ENCODE peak calls at places on chromosome 16, in five cellular contexts. One of them, this sample, is unnamed.

GRCh38 chr16:86931410-86931941 is 353.1 kb downstream of the FOXL1 start:
- DNase-seq in mammary epithelial cell: peak
- DNase-seq in uterus: peak
- DNase-seq in RWPE1: peak
- DNase-seq in CD4-positive, alpha-beta memory T cell: no peak
- DNase-seq in this sample: no peak

GRCh38 chr16:80684136-80684765 is 120.1 kb downstream of the CDYL2 start:
- DNase-seq in RWPE1: no peak
- DNase-seq in uterus: no peak
- DNase-seq in mammary epithelial cell: no peak
- DNase-seq in CD4-positive, alpha-beta memory T cell: no peak
- DNase-seq in this sample: no peak

GRCh38 chr16:47972246-47972985 is 183.4 kb downstream of the ABCC12 start:
- DNase-seq in RWPE1: no peak
- DNase-seq in uterus: no peak
- DNase-seq in mammary epithelial cell: no peak
- DNase-seq in CD4-positive, alpha-beta memory T cell: no peak
- DNase-seq in this sample: no peak

GRCh38 chr16:79874391-79874790 is 273.9 kb upstream of the MAF start:
- DNase-seq in RWPE1: no peak
- DNase-seq in CD4-positive, alpha-beta memory T cell: no peak
- DNase-seq in mammary epithelial cell: peak
- DNase-seq in uterus: no peak
- DNase-seq in this sample: no peak

GRCh38 chr16:27320261-27321012 is 6.7 kb downstream of the IL4R start:
- DNase-seq in RWPE1: no peak
- DNase-seq in CD4-positive, alpha-beta memory T cell: no peak
- DNase-seq in mammary epithelial cell: no peak
- DNase-seq in uterus: peak
- DNase-seq in this sample: no peak

GRCh38 chr16:62755938-62756337 is 719.7 kb upstream of the CDH8 start:
- DNase-seq in uterus: no peak
- DNase-seq in mammary epithelial cell: no peak
- DNase-seq in RWPE1: no peak
- DNase-seq in CD4-positive, alpha-beta memory T cell: no peak
- DNase-seq in this sample: no peak

GRCh38 chr16:8867483-8868271 is 1.1 kb downstream of the CARHSP1 start:
- DNase-seq in CD4-positive, alpha-beta memory T cell: peak
- DNase-seq in uterus: peak
- DNase-seq in RWPE1: no peak
- DNase-seq in mammary epithelial cell: no peak
- DNase-seq in this sample: no peak

GRCh38 chr16:28289106-28289505 is 3.2 kb upstream of the SBK1 start:
- DNase-seq in uterus: no peak
- DNase-seq in mammary epithelial cell: no peak
- DNase-seq in RWPE1: no peak
- DNase-seq in CD4-positive, alpha-beta memory T cell: no peak
- DNase-seq in this sample: no peak

GRCh38 chr16:85157813-85158701 is 45.8 kb upstream of the CIBAR2 start:
- DNase-seq in RWPE1: no peak
- DNase-seq in uterus: no peak
- DNase-seq in CD4-positive, alpha-beta memory T cell: peak
- DNase-seq in mammary epithelial cell: no peak
- DNase-seq in this sample: no peak

GRCh38 chr16:47774661-47775060 is 313.5 kb downstream of the PHKB start:
- DNase-seq in uterus: no peak
- DNase-seq in CD4-positive, alpha-beta memory T cell: no peak
- DNase-seq in mammary epithelial cell: peak
- DNase-seq in RWPE1: no peak
- DNase-seq in this sample: no peak

GRCh38 chr16:81397058-81397878 is 47.3 kb upstream of the CMIP start:
- DNase-seq in mammary epithelial cell: no peak
- DNase-seq in uterus: no peak
- DNase-seq in CD4-positive, alpha-beta memory T cell: no peak
- DNase-seq in RWPE1: no peak
- DNase-seq in this sample: no peak

GRCh38 chr16:25210758-25211157 is 6.0 kb upstream of the AQP8 start:
- DNase-seq in CD4-positive, alpha-beta memory T cell: no peak
- DNase-seq in uterus: no peak
- DNase-seq in RWPE1: no peak
- DNase-seq in mammary epithelial cell: peak
- DNase-seq in this sample: no peak

GRCh38 chr16:28130099-28131088 is 66.9 kb upstream of the GSG1L start:
- DNase-seq in RWPE1: no peak
- DNase-seq in uterus: no peak
- DNase-seq in mammary epithelial cell: no peak
- DNase-seq in CD4-positive, alpha-beta memory T cell: no peak
- DNase-seq in this sample: no peak

GRCh38 chr16:66480265-66481080 is 53.4 kb downstream of the BEAN1 start:
- DNase-seq in mammary epithelial cell: peak
- DNase-seq in CD4-positive, alpha-beta memory T cell: no peak
- DNase-seq in RWPE1: no peak
- DNase-seq in uterus: no peak
- DNase-seq in this sample: no peak

GRCh38 chr16:86345521-86345920 is 164.8 kb upstream of the FOXF1 start:
- DNase-seq in RWPE1: no peak
- DNase-seq in CD4-positive, alpha-beta memory T cell: no peak
- DNase-seq in uterus: no peak
- DNase-seq in mammary epithelial cell: no peak
- DNase-seq in this sample: no peak

GRCh38 chr16:14248791-14249190 is 177.7 kb downstream of the MRTFB start:
- DNase-seq in CD4-positive, alpha-beta memory T cell: no peak
- DNase-seq in mammary epithelial cell: no peak
- DNase-seq in RWPE1: no peak
- DNase-seq in uterus: no peak
- DNase-seq in this sample: no peak

GRCh38 chr16:55671974-55672280 is 16.1 kb downstream of the SLC6A2 start:
- DNase-seq in mammary epithelial cell: no peak
- DNase-seq in RWPE1: no peak
- DNase-seq in CD4-positive, alpha-beta memory T cell: no peak
- DNase-seq in uterus: no peak
- DNase-seq in this sample: no peak

GRCh38 chr16:86099326-86099725 is 200.4 kb downstream of the IRF8 start:
- DNase-seq in uterus: no peak
- DNase-seq in RWPE1: no peak
- DNase-seq in mammary epithelial cell: no peak
- DNase-seq in CD4-positive, alpha-beta memory T cell: no peak
- DNase-seq in this sample: no peak

GRCh38 chr16:55501549-55502322 is 7.1 kb upstream of the LPCAT2 start:
- DNase-seq in uterus: no peak
- DNase-seq in mammary epithelial cell: no peak
- DNase-seq in RWPE1: peak
- DNase-seq in CD4-positive, alpha-beta memory T cell: no peak
- DNase-seq in this sample: no peak

GRCh38 chr16:26317885-26318284 is 626.1 kb downstream of the HS3ST4 start:
- DNase-seq in uterus: no peak
- DNase-seq in RWPE1: no peak
- DNase-seq in mammary epithelial cell: no peak
- DNase-seq in CD4-positive, alpha-beta memory T cell: no peak
- DNase-seq in this sample: no peak

GRCh38 chr16:14117051-14117450 is 45.9 kb downstream of the MRTFB start:
- DNase-seq in CD4-positive, alpha-beta memory T cell: no peak
- DNase-seq in RWPE1: no peak
- DNase-seq in uterus: no peak
- DNase-seq in mammary epithelial cell: no peak
- DNase-seq in this sample: no peak

GRCh38 chr16:11252482-11252931 is 3.5 kb downstream of the SOCS1 start:
- DNase-seq in mammary epithelial cell: no peak
- DNase-seq in CD4-positive, alpha-beta memory T cell: no peak
- DNase-seq in uterus: no peak
- DNase-seq in RWPE1: no peak
- DNase-seq in this sample: no peak

GRCh38 chr16:72481419-72481818 is 309.5 kb upstream of the PMFBP1 start:
- DNase-seq in RWPE1: no peak
- DNase-seq in mammary epithelial cell: no peak
- DNase-seq in CD4-positive, alpha-beta memory T cell: no peak
- DNase-seq in uterus: no peak
- DNase-seq in this sample: no peak

GRCh38 chr16:51048544-51048943 is 102.5 kb downstream of the SALL1 start:
- DNase-seq in uterus: no peak
- DNase-seq in RWPE1: peak
- DNase-seq in mammary epithelial cell: peak
- DNase-seq in CD4-positive, alpha-beta memory T cell: no peak
- DNase-seq in this sample: no peak

GRCh38 chr16:28873543-28874201 is 4.6 kb upstream of the ATP2A1 start:
- DNase-seq in RWPE1: no peak
- DNase-seq in CD4-positive, alpha-beta memory T cell: peak
- DNase-seq in mammary epithelial cell: no peak
- DNase-seq in uterus: no peak
- DNase-seq in this sample: peak

GRCh38 chr16:85659805-85660511 is 28.8 kb downstream of the GINS2 start:
- DNase-seq in CD4-positive, alpha-beta memory T cell: peak
- DNase-seq in uterus: peak
- DNase-seq in mammary epithelial cell: peak
- DNase-seq in RWPE1: peak
- DNase-seq in this sample: peak

GRCh38 chr16:11094075-11094593 is 149.8 kb downstream of the CLEC16A start:
- DNase-seq in RWPE1: peak
- DNase-seq in uterus: no peak
- DNase-seq in CD4-positive, alpha-beta memory T cell: no peak
- DNase-seq in mammary epithelial cell: peak
- DNase-seq in this sample: no peak

GRCh38 chr16:53784312-53784711 is 80.4 kb downstream of the FTO start:
- DNase-seq in CD4-positive, alpha-beta memory T cell: no peak
- DNase-seq in RWPE1: peak
- DNase-seq in uterus: no peak
- DNase-seq in mammary epithelial cell: peak
- DNase-seq in this sample: no peak

GRCh38 chr16:73568769-73569168 is 520.8 kb upstream of the ZFHX3 start:
- DNase-seq in CD4-positive, alpha-beta memory T cell: no peak
- DNase-seq in RWPE1: no peak
- DNase-seq in uterus: no peak
- DNase-seq in mammary epithelial cell: no peak
- DNase-seq in this sample: no peak

GRCh38 chr16:4200000-4200780 is 41.7 kb downstream of the SRL start:
- DNase-seq in RWPE1: peak
- DNase-seq in mammary epithelial cell: peak
- DNase-seq in CD4-positive, alpha-beta memory T cell: no peak
- DNase-seq in uterus: peak
- DNase-seq in this sample: no peak

GRCh38 chr16:71410146-71410545 is 31.7 kb downstream of the TLE7 start:
- DNase-seq in RWPE1: no peak
- DNase-seq in mammary epithelial cell: no peak
- DNase-seq in CD4-positive, alpha-beta memory T cell: no peak
- DNase-seq in uterus: no peak
- DNase-seq in this sample: no peak

DNA sequence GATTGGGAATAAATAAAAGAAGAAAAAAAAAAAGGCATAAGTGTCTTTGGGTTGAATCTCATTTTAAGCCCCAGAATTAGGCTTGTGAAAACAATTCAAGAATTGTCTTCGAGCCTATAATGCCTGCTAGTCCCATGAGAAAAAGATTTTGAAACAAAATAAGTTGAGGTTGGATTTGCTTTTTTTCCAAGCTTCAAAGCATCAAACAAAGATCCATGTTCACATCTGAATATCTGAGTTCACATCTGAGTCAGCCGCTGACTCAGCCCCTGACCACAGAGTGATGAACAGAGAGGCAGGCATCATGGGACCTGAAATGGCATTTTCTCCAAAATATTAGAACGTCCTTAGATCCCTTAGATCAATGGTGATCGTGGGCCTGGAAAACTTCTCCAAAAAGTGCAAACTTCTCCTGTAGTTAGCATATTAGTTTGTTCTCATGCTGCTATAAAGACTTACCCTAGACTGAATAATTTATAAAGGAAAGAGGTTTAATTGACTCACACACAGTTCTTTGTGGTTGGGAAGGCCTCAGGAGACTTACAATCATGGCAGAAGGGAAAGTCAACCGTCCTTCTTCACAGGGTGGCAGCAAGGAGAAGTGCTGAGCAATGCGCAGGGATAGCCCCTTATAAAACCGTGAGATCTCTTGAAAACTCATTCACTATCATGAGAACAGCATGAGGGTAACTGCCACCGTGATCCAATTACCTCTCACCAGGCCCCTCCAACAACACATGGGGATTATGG is 294.6 kb upstream of the HSBP1 start:
- DNase-seq in RWPE1: peak
- DNase-seq in uterus: no peak
- DNase-seq in mammary epithelial cell: peak
- DNase-seq in CD4-positive, alpha-beta memory T cell: no peak
- DNase-seq in this sample: no peak
- H3K27ac ChIP-seq in RWPE1: no peak
- H3K27ac ChIP-seq in uterus: no peak
- H3K27ac ChIP-seq in mammary epithelial cell: peak
- H3K27ac ChIP-seq in CD4-positive, alpha-beta memory T cell: no peak
- H3K27ac ChIP-seq in this sample: no peak

DNA sequence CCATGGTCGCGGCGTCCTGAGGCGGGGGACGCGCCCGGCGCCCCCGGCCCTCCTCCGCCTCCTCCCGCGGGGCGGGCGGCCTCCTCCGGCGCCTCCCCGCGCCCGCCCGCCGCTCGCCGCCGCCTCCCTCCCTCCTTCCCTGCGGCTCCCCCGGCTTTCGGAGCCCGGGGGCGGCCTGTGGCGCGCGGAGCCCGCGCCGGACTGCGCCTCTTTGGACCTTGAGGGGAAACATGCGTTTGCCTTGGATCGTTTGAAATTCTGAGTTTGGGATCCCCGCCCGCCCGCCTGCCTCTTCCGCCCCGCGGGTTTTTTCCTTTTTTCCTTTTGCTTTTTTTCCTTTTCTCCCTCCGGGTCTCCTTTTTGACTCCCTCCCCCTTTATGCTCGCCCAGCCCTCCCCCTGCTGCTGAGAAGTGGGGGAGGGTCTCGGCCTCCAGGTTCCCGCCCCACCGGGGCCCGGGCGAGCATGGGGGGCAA is 421 bp downstream of the ZNRF1 start:
- DNase-seq in uterus: no peak
- DNase-seq in RWPE1: peak
- DNase-seq in mammary epithelial cell: no peak
- DNase-seq in CD4-positive, alpha-beta memory T cell: peak
- DNase-seq in this sample: peak
- H3K27ac ChIP-seq in uterus: peak
- H3K27ac ChIP-seq in RWPE1: peak
- H3K27ac ChIP-seq in mammary epithelial cell: peak
- H3K27ac ChIP-seq in CD4-positive, alpha-beta memory T cell: peak
- H3K27ac ChIP-seq in this sample: peak

GRCh38 chr16:68116256-68116853 is 31.2 kb downstream of the NFATC3 start:
- DNase-seq in CD4-positive, alpha-beta memory T cell: peak
- DNase-seq in RWPE1: peak
- DNase-seq in uterus: no peak
- DNase-seq in mammary epithelial cell: peak
- DNase-seq in this sample: no peak
- H3K27ac ChIP-seq in CD4-positive, alpha-beta memory T cell: no peak
- H3K27ac ChIP-seq in RWPE1: no peak
- H3K27ac ChIP-seq in uterus: no peak
- H3K27ac ChIP-seq in mammary epithelial cell: no peak
- H3K27ac ChIP-seq in this sample: no peak

GRCh38 chr16:69482410-69482951 is 58.1 kb downstream of the CYB5B start:
- DNase-seq in CD4-positive, alpha-beta memory T cell: no peak
- DNase-seq in RWPE1: no peak
- DNase-seq in mammary epithelial cell: no peak
- DNase-seq in uterus: peak
- DNase-seq in this sample: no peak
- H3K27ac ChIP-seq in CD4-positive, alpha-beta memory T cell: no peak
- H3K27ac ChIP-seq in RWPE1: peak
- H3K27ac ChIP-seq in mammary epithelial cell: peak
- H3K27ac ChIP-seq in uterus: peak
- H3K27ac ChIP-seq in this sample: no peak

GRCh38 chr16:1548234-1548633 is 14.8 kb downstream of the TMEM204 start:
- DNase-seq in CD4-positive, alpha-beta memory T cell: no peak
- DNase-seq in RWPE1: no peak
- DNase-seq in uterus: no peak
- DNase-seq in mammary epithelial cell: no peak
- DNase-seq in this sample: no peak
- H3K27ac ChIP-seq in CD4-positive, alpha-beta memory T cell: no peak
- H3K27ac ChIP-seq in RWPE1: peak
- H3K27ac ChIP-seq in uterus: peak
- H3K27ac ChIP-seq in mammary epithelial cell: no peak
- H3K27ac ChIP-seq in this sample: peak

This sample was measured in effector memory CD4-positive, alpha-beta T cell.